ENCODE peak calls at places on chromosome 21, in seven cellular contexts. J is mammary epithelial cell, W is AG04450, Y is epithelial cell of esophagus, H is mesendoderm, X is fibroblast of pulmonary artery, D is fibroblast of mammary gland. L is an unnamed sample.
A peak's percentile ranks its signal among the peaks of the same experiment; 100 is the strongest.

GRCh38 chr21:46124083-46124925 is 26.4 kb downstream of the COL6A2 start:
- DNase-seq in J (no peak), W (no peak), Y (no peak), H (no peak), X (no peak), D (peak; percentile 8), L (no peak)

GRCh38 chr21:45868488-45868887 is 113.1 kb upstream of the COL6A1 start:
- DNase-seq in J (no peak), W (no peak), Y (no peak), H (no peak), X (no peak), D (no peak), L (no peak)

GRCh38 chr21:21268061-21268471 is 269.9 kb downstream of the NCAM2 start:
- DNase-seq in J (no peak), W (no peak), Y (no peak), H (peak; percentile 1), X (peak; percentile 1), D (no peak), L (peak; percentile 53)

GRCh38 chr21:37061926-37062591 is 10.8 kb downstream of the PIGP start:
- DNase-seq in J (no peak), W (no peak), Y (no peak), H (no peak), X (peak; percentile 29), D (peak; percentile 92), L (no peak)

GRCh38 chr21:22725436-22725835 is 1727.2 kb downstream of the NCAM2 start:
- DNase-seq in J (no peak), W (no peak), Y (no peak), H (no peak), X (no peak), D (no peak), L (no peak)

GRCh38 chr21:29625990-29626389 is 313.8 kb downstream of the GRIK1 start:
- DNase-seq in J (no peak), W (no peak), Y (no peak), H (no peak), X (no peak), D (no peak), L (no peak)

GRCh38 chr21:44686000-44686781 is 4.2 kb upstream of the KRTAP12-1 start:
- DNase-seq in J (no peak), W (no peak), Y (no peak), H (peak; percentile 84), X (no peak), D (no peak), L (no peak)

GRCh38 chr21:46031484-46031883 is 49.9 kb downstream of the COL6A1 start:
- DNase-seq in J (no peak), W (no peak), Y (no peak), H (no peak), X (no peak), D (no peak), L (no peak)

GRCh38 chr21:18244721-18245486 is at the start of gene CHODL:
- DNase-seq in J (no peak), W (no peak), Y (no peak), H (peak; percentile 8), X (no peak), D (no peak), L (no peak)

GRCh38 chr21:45224189-45224938 is 63.3 kb downstream of the POFUT2 start:
- DNase-seq in J (no peak), W (no peak), Y (no peak), H (no peak), X (no peak), D (no peak), L (no peak)

DNA sequence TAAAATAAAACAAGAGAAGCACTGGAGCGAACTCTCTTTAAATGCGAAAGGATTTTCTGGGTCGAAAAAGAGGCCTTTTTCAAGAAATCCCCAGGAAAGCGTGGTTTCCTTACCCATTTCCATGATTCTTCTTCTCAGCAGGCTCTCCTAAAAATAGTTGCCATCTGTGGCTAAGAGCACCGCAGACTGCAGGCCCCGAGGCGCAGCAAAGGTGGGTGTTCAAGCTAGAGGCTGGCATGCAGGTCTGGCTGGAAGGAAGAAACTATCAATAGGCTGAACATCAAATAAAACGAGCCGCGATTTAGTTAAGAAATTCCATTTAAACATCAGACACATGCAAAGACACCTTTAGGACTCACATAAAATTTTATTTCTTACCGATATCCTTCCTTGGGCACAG is 135.1 kb downstream of the ADAMTS1 start:
- DNase-seq in J (no peak), W (no peak), Y (no peak), H (no peak), X (no peak), D (no peak), L (no peak)
- H3K4me3 ChIP-seq in J (no peak overlapping the region), W (no peak overlapping the region), Y (no peak overlapping the region), H (no peak overlapping the region), X (no peak overlapping the region), D (no peak overlapping the region), L (no peak overlapping the region)

DNA sequence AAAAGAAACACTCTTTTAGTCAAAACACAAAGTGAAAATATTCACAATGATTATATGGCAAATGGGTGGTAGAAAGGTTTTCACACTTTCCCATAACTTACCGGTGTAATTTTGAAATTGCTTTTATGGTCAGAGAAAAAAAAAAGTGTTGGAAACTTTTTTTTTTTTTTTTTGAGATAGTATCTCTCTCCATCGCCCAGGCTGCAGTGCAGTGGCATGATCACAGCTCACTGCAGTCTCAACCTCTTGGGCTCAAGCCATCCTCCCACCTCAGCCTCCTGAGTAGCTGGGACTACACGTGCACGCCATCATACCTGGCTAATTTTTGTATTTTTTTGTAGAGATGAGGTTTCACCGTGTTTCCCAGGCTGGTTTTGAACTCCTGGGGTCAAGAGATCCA is 3.3 kb downstream of the IFNGR2 start:
- DNase-seq in J (no peak), W (no peak), Y (no peak), H (no peak), X (no peak), D (no peak), L (no peak)
- H3K4me3 ChIP-seq in J (no peak overlapping the region), W (no peak overlapping the region), Y (no peak overlapping the region), H (no peak overlapping the region), X (no peak overlapping the region), D (no peak overlapping the region), L (no peak overlapping the region)

GRCh38 chr21:38474124-38474523 is 24.2 kb downstream of the ERG start:
- DNase-seq in J (no peak), W (no peak), Y (no peak), H (peak; percentile 77), X (no peak), D (no peak), L (no peak)

GRCh38 chr21:38474796-38475195 is 23.5 kb downstream of the ERG start:
- DNase-seq in J (no peak), W (no peak), Y (no peak), H (no peak), X (no peak), D (no peak), L (no peak)

GRCh38 chr21:38471766-38472165 is 26.5 kb downstream of the ERG start:
- DNase-seq in J (no peak), W (no peak), Y (peak; percentile 52), H (no peak), X (no peak), D (no peak), L (no peak)

GRCh38 chr21:38470762-38471161 is 27.5 kb downstream of the ERG start:
- DNase-seq in J (peak; percentile 54), W (no peak), Y (peak; percentile 77), H (peak; percentile 29), X (peak; percentile 66), D (peak; percentile 7), L (no peak)

GRCh38 chr21:38472709-38473108 is 25.6 kb downstream of the ERG start:
- DNase-seq in J (no peak), W (no peak), Y (no peak), H (peak; percentile 58), X (no peak), D (no peak), L (no peak)
- H3K4me3 ChIP-seq in J (no peak overlapping the region), W (no peak overlapping the region), Y (no peak overlapping the region), H (no peak overlapping the region), X (no peak overlapping the region), D (no peak overlapping the region), L (no peak overlapping the region)

GRCh38 chr21:41429925-41430491 is 4.0 kb downstream of the MX1 start:
- DNase-seq in J (no peak), W (no peak), Y (no peak), H (no peak), X (no peak), D (no peak), L (no peak)

GRCh38 chr21:41432567-41433460 is 6.8 kb downstream of the MX1 start:
- DNase-seq in J (no peak), W (no peak), Y (no peak), H (no peak), X (no peak), D (no peak), L (peak; percentile 80)

GRCh38 chr21:41435728-41436127 is 9.7 kb downstream of the MX1 start:
- DNase-seq in J (no peak), W (no peak), Y (no peak), H (no peak), X (no peak), D (no peak), L (no peak)

GRCh38 chr21:41431788-41432548 is 5.9 kb downstream of the MX1 start:
- DNase-seq in J (no peak), W (no peak), Y (no peak), H (no peak), X (no peak), D (no peak), L (no peak)

DNA sequence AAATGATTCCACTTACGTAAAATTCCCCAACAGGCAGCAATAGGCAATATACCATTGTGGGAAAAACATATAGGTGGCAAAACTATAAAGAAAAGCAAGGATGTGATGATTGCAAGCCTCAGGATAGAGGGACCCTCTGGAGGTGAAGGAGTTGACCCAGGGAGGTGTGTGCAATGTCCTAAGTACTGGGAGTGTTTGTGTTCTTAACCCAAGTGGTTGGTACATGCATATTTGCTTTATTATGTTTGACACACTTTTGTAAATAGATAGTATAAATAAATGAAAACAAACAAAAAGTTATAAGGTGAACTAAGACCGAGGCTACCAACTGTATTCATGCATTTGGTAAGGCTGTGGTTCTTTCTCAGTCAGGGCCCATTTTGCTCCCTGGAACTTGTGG is 7.5 kb downstream of the MX1 start:
- DNase-seq in J (no peak), W (no peak), Y (no peak), H (no peak), X (no peak), D (no peak), L (no peak)
- H3K4me3 ChIP-seq in J (no peak overlapping the region), W (no peak overlapping the region), Y (no peak overlapping the region), H (no peak overlapping the region), X (no peak overlapping the region), D (no peak overlapping the region), L (no peak overlapping the region)

DNA sequence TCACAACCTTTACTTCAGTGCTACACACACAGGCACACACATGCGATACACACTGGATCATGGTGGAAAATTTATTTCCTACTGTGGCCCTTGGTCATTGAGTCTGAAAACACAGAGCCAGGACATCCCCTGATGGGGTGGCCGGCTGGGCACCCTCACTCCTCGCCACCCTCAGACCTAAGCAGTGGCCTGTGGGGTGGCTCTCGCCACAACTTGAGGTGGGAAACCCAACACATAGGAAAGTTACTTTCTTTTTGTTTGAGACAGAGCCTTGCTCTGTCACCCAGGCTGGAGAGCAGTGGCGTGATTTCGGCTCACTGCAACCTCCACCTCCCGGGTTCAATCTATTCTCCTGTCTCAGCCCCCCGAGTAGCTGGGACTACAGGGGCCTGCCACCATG is 19.4 kb downstream of the CRYAA start:
- DNase-seq in J (no peak), W (no peak), Y (no peak), H (no peak), X (no peak), D (no peak), L (no peak)
- H3K4me3 ChIP-seq in J (no peak overlapping the region), W (no peak overlapping the region), Y (no peak overlapping the region), H (no peak overlapping the region), X (no peak overlapping the region), D (no peak overlapping the region), L (no peak overlapping the region)

L was measured in thyroid gland.